ENCODE peak calls at places on chromosome 11, in four cellular contexts. Z is epithelial cell of proximal tubule, J is upper lobe of right lung, P is AG10803. Y is an unnamed sample.
A peak's percentile ranks its signal among the peaks of the same experiment; 100 is the strongest.

GRCh38 chr11:15006139-15006759 is 34.1 kb upstream of the CALCA start:
- DNase-seq in P (peak; percentile 48), J (no peak), Z (no peak), Y (no peak)

GRCh38 chr11:46188017-46188416 is 66.8 kb upstream of the PHF21A start:
- DNase-seq in Z (no peak), P (no peak), J (no peak), Y (no peak)

GRCh38 chr11:46272816-46273427 is 4.5 kb upstream of the CREB3L1 start:
- DNase-seq in P (peak; percentile 84), J (peak; percentile 78), Z (no peak), Y (no peak)

GRCh38 chr11:119739975-119740374 is 11.0 kb upstream of the NECTIN1 start:
- DNase-seq in P (no peak), Z (no peak), J (no peak), Y (no peak)

GRCh38 chr11:12807621-12808020 is 133.4 kb downstream of the TEAD1 start:
- DNase-seq in J (no peak), Z (no peak), P (no peak), Y (no peak)

GRCh38 chr11:32870676-32871075 is 21.9 kb upstream of the QSER1 start:
- DNase-seq in P (no peak), J (no peak), Z (no peak), Y (peak; percentile 27)

GRCh38 chr11:126109941-126110731 is 47.5 kb upstream of the CDON start:
- DNase-seq in Z (no peak), P (peak; percentile 33), J (no peak), Y (no peak)

GRCh38 chr11:72577271-72577681 is 96.9 kb downstream of the PDE2A start:
- DNase-seq in P (no peak), Z (no peak), J (peak; percentile 56), Y (no peak)

GRCh38 chr11:92222701-92223100 is 1.9 kb upstream of the FAT3 start:
- DNase-seq in Z (no peak), P (no peak), J (no peak), Y (no peak)

GRCh38 chr11:109138200-109138599 is 283.8 kb upstream of the C11orf87 start:
- DNase-seq in J (no peak), Z (no peak), P (peak; percentile 31), Y (no peak)

GRCh38 chr11:7593476-7593875 is 79.7 kb downstream of the PPFIBP2 start:
- DNase-seq in Z (no peak), J (no peak), P (no peak), Y (no peak)

GRCh38 chr11:18720086-18720810 is 5.7 kb downstream of the IGSF22 start:
- DNase-seq in J (no peak), Z (no peak), P (peak; percentile 30), Y (no peak)

GRCh38 chr11:108241370-108242037 is 18.6 kb downstream of the ATM start:
- DNase-seq in P (no peak), Z (no peak), J (no peak), Y (no peak)

GRCh38 chr11:122189259-122189658 is 73.2 kb upstream of the BLID start:
- DNase-seq in Z (peak; percentile 73), J (no peak), P (peak; percentile 97), Y (no peak)

GRCh38 chr11:12655842-12656241 is 18.4 kb upstream of the TEAD1 start:
- DNase-seq in P (no peak), Z (no peak), J (no peak), Y (no peak)

GRCh38 chr11:120977470-120977869 is 46.4 kb upstream of the TBCEL start:
- DNase-seq in P (no peak), J (no peak), Z (no peak), Y (no peak)

GRCh38 chr11:20367313-20367948 is 3.9 kb downstream of the HTATIP2 start:
- DNase-seq in J (no peak), P (peak; percentile 78), Z (peak; percentile 72), Y (no peak)

GRCh38 chr11:120613264-120614226 is 102.0 kb downstream of the GRIK4 start:
- DNase-seq in J (no peak), Z (no peak), P (no peak), Y (no peak)

GRCh38 chr11:17692931-17693330 is 26.4 kb upstream of the MYOD1 start:
- DNase-seq in Z (no peak), P (no peak), J (no peak), Y (no peak)

GRCh38 chr11:124150684-124151083 is 32.5 kb upstream of the OR10D3 start:
- DNase-seq in J (no peak), Z (no peak), P (no peak), Y (no peak)

GRCh38 chr11:118609380-118610219 is 2.2 kb downstream of the PHLDB1 start:
- DNase-seq in J (no peak), P (peak; percentile 40), Z (no peak), Y (peak; percentile 23)

GRCh38 chr11:44191322-44192014 is 96.0 kb downstream of the EXT2 start:
- DNase-seq in Z (no peak), P (no peak), J (no peak), Y (no peak)

GRCh38 chr11:79485694-79486093 is 44.9 kb upstream of the TENM4 start:
- DNase-seq in P (no peak), Z (no peak), J (no peak), Y (peak; percentile 27)

GRCh38 chr11:79028214-79028613 is 412.6 kb downstream of the TENM4 start:
- DNase-seq in P (no peak), Z (no peak), J (no peak), Y (no peak)

GRCh38 chr11:131664811-131665210 is 294.4 kb downstream of the NTM start:
- DNase-seq in P (no peak), J (no peak), Z (no peak), Y (no peak)

GRCh38 chr11:14645247-14645912 is 1.8 kb downstream of the PDE3B start:
- DNase-seq in J (no peak), P (peak; percentile 5), Z (no peak), Y (no peak)

GRCh38 chr11:15577519-15577918 is 462.8 kb downstream of the INSC start:
- DNase-seq in Z (no peak), P (no peak), J (no peak), Y (no peak)

GRCh38 chr11:103826856-103827255 is 209.6 kb upstream of the DDI1 start:
- DNase-seq in J (no peak), Z (no peak), P (no peak), Y (no peak)

GRCh38 chr11:104090767-104091166 is 54.3 kb downstream of the DDI1 start:
- DNase-seq in P (peak; percentile 80), J (no peak), Z (no peak), Y (no peak)

GRCh38 chr11:2754008-2754407 is 54.2 kb upstream of the KCNQ1OT1 start:
- DNase-seq in P (no peak), Z (no peak), J (peak; percentile 16), Y (no peak)

GRCh38 chr11:46729110-46730027 is 10.4 kb downstream of the F2 start:
- DNase-seq in P (no peak), J (peak; percentile 46), Z (no peak), Y (no peak)

GRCh38 chr11:86955674-86956522 is 703 bp upstream of the FZD4 start:
- DNase-seq in P (peak; percentile 47), Z (no peak), J (peak; percentile 92), Y (peak; percentile 88)
- TF ChIP-seq CTCF in P (peak; percentile 2), Z (peak; percentile 39), J (no peak), Y (no peak)

DNA sequence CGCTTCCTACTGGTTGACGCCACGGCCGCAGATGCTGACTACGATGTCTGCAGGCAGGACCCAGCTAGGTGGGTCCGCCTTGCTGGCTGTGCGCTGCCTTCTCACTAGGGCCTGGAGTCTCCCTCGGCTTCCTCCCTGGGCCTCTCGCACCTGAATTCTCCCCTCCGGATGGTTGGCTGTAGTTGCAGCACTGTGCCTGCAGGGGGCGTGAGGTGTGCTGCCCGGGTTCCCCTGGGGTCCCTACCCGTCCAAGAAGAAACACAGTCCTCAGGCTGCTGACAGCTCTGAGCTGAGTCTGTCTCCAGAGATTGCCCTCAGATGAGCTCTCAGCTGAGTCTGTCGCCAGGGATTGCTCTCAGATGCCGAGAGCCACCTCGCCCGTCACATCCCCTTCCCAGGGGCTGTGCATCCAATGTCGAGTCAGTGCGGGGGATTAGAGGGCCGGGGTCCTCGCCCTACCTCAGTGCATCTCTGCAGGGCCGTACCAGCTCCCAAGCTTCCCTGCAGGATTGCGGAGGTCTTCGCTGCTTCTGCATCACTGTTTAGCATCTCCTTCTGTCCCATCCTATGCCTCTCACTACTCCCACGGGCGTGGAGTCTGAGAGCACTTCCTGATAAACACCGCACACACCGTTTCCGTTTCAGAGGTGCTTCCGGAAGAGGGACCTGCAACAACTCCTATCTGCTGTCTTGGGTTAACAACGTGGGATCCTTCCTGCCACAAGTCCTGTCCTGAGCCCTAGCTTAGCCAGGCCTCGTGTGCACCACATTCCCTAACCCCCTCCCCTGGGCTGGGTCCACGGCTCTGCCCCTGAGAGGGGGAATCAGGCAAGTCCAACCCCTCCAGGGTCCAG is 196.9 kb downstream of the CSNK2A3 start:
- DNase-seq in P (no peak), J (no peak), Z (no peak), Y (peak; percentile 45)
- TF ChIP-seq CTCF in P (peak; percentile 32), J (peak; percentile 46), Z (peak; percentile 59), Y (peak; percentile 81)

GRCh38 chr11:65911682-65912568 is 6.9 kb downstream of the C11orf68 start:
- DNase-seq in Z (no peak), P (peak; percentile 89), J (no peak), Y (no peak)
- TF ChIP-seq CTCF in Z (peak; percentile 32), P (peak; percentile 54), J (peak; percentile 34), Y (no peak)

GRCh38 chr11:102061276-102061675 is 14.0 kb downstream of the CFAP300 start:
- DNase-seq in J (no peak), P (no peak), Z (no peak), Y (no peak)
- TF ChIP-seq CTCF in J (peak; percentile 51), P (no peak), Z (peak; percentile 41), Y (no peak)

GRCh38 chr11:11022126-11022730 is 164.4 kb upstream of the ZBED5 start:
- DNase-seq in J (no peak), Z (no peak), P (peak; percentile 21), Y (no peak)
- TF ChIP-seq CTCF in J (peak; percentile 53), Z (peak; percentile 49), P (peak; percentile 57), Y (peak; percentile 58)

DNA sequence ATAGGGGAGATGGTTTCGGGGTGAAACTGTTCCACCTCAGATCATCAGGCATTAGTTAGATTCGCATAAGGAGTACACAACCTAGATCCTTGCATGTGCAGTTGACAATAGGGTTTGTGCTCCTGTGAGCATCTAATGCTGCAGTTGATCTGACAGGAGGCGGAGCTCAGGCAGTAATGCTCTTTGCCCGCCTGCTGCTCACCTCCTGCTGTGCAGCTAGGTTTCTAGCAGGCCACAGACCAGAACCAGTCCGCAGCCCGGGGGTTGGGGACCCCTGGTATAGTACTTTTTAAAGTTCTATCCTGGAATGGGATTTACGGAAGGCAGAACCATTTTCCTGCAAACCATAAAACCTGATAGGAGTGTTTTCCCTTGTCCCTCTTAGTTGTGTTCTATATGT is 54.6 kb downstream of the POLD3 start:
- DNase-seq in J (no peak), P (no peak), Z (no peak), Y (no peak)
- TF ChIP-seq CTCF in J (no peak), P (no peak), Z (no peak), Y (no peak)

GRCh38 chr11:27703453-27703852 is 3.2 kb upstream of the BDNF start:
- DNase-seq in P (peak; percentile 59), Z (no peak), J (no peak), Y (no peak)
- TF ChIP-seq CTCF in P (peak; percentile 39), Z (no peak), J (no peak), Y (no peak)

Y was measured in glutamatergic neuron.